ENCODE peak calls at places on chromosomes 16 and 17, in eight cellular contexts. M is CD8-positive, alpha-beta memory T cell; B is DND-41; D is body of pancreas; J is cardiac muscle cell; V is OCI-LY7; S is heart left ventricle; Y is aorta. N is an unnamed sample. For H3K4me1, the result is how much of the 10 kb centered on the place peaks cover.

GRCh38 chr17:51120357-51120738 is 320 bp downstream of the SPAG9 start:
- DNase-seq in Y (no peak), M (no peak), S (no peak), D (peak), J (peak), B (peak), V (peak), N (no peak)

GRCh38 chr17:19414396-19415280 is 3.6 kb downstream of the RNF112 start:
- DNase-seq in M (no peak), D (no peak), J (no peak), B (no peak), S (no peak), V (no peak), Y (no peak), N (no peak)

GRCh38 chr17:17935321-17936271 is 36.6 kb downstream of the TOM1L2 start:
- DNase-seq in Y (peak), D (no peak), V (no peak), J (no peak), S (no peak), M (no peak), B (no peak), N (no peak)

GRCh38 chr17:68133370-68134045 is 98.0 kb downstream of the KPNA2 start:
- DNase-seq in J (no peak), Y (no peak), D (no peak), S (peak), B (no peak), M (no peak), V (no peak), N (no peak)

GRCh38 chr16:1548234-1548633 is 14.8 kb downstream of the TMEM204 start:
- DNase-seq in J (no peak), V (no peak), Y (no peak), D (no peak), M (no peak), B (no peak), S (peak), N (no peak)

GRCh38 chr16:11783319-11784047 is 13.6 kb downstream of the ZC3H7A start:
- DNase-seq in M (peak), D (no peak), Y (no peak), J (no peak), S (no peak), B (peak), V (peak), N (peak)

GRCh38 chr16:88578446-88579313 is 8.5 kb downstream of the ZC3H18 start:
- DNase-seq in Y (no peak), J (no peak), B (no peak), M (no peak), S (no peak), D (no peak), V (no peak), N (no peak)

GRCh38 chr16:3514621-3515020 is 13.8 kb downstream of the CLUAP1 start:
- DNase-seq in S (no peak), V (no peak), B (no peak), Y (no peak), D (no peak), M (no peak), J (no peak), N (no peak)

GRCh38 chr16:57643166-57643813 is 14.9 kb downstream of the ADGRG1 start:
- DNase-seq in J (no peak), Y (no peak), D (no peak), B (no peak), S (no peak), M (no peak), V (no peak), N (no peak)

GRCh38 chr16:8958344-8958808 is 5.3 kb downstream of the USP7 start:
- DNase-seq in Y (peak), M (peak), J (no peak), D (peak), S (peak), B (peak), V (peak), N (no peak)

GRCh38 chr16:75304521-75305363 is 53.3 kb upstream of the BCAR1 start:
- DNase-seq in V (no peak), S (peak), D (peak), M (no peak), Y (peak), B (no peak), J (peak), N (no peak)

GRCh38 chr16:383326-384020 is 1.7 kb upstream of the PGAP6 start:
- DNase-seq in M (peak), S (no peak), D (peak), V (peak), J (peak), Y (no peak), B (no peak), N (peak)

GRCh38 chr16:56675685-56676210 is 6.1 kb downstream of the MT1H start:
- DNase-seq in S (no peak), M (no peak), J (no peak), B (peak), V (no peak), D (no peak), Y (no peak), N (peak)

GRCh38 chr16:48420437-48420836 is 35.2 kb upstream of the SIAH1 start:
- DNase-seq in S (no peak), J (no peak), Y (no peak), B (no peak), V (no peak), M (no peak), D (no peak), N (no peak)

GRCh38 chr17:82414548-82415281 is 3.4 kb upstream of the HEXD start:
- DNase-seq in J (peak), V (peak), M (peak), B (peak), D (peak), Y (peak), S (peak), N (peak)

GRCh38 chr17:55872374-55872773 is 121.5 kb downstream of the PCTP start:
- DNase-seq in V (no peak), M (no peak), S (no peak), J (no peak), B (no peak), Y (no peak), D (no peak), N (no peak)

GRCh38 chr17:9676742-9677387 is 31.5 kb downstream of the USP43 start:
- DNase-seq in J (no peak), D (no peak), Y (no peak), B (no peak), M (no peak), S (no peak), V (no peak), N (no peak)

GRCh38 chr17:62653002-62653830 is 25.7 kb downstream of the MRC2 start:
- DNase-seq in D (peak), B (peak), J (peak), S (peak), V (no peak), M (peak), Y (peak), N (peak)

GRCh38 chr17:50262001-50262794 is 12.1 kb upstream of the TMEM92 start:
- DNase-seq in S (no peak), D (no peak), M (no peak), V (no peak), Y (peak), B (no peak), J (no peak), N (no peak)

GRCh38 chr16:87016056-87016455 is 301.1 kb downstream of the C16orf95 start:
- DNase-seq in B (no peak), V (no peak), Y (no peak), D (no peak), J (no peak), M (no peak), S (no peak), N (no peak)

GRCh38 chr17:34366051-34366450 is 3.0 kb upstream of the CCL1 start:
- DNase-seq in M (no peak), D (no peak), S (no peak), J (no peak), V (peak), Y (no peak), B (peak), N (no peak)

GRCh38 chr16:52309761-52310416 is 237.1 kb downstream of the TOX3 start:
- DNase-seq in B (no peak), Y (no peak), V (no peak), S (no peak), D (no peak), J (no peak), M (no peak), N (no peak)

GRCh38 chr17:17372856-17373520 is 69.8 kb downstream of the NT5M start:
- DNase-seq in V (no peak), Y (peak), S (no peak), B (no peak), M (no peak), J (no peak), D (no peak), N (no peak)

GRCh38 chr17:17514993-17515920 is 19.1 kb upstream of the RASD1 start:
- DNase-seq in Y (peak), B (no peak), S (no peak), D (no peak), J (no peak), M (no peak), V (no peak), N (no peak)

GRCh38 chr16:3431779-3432219 is 11.5 kb downstream of the ZNF597 start:
- DNase-seq in S (peak), M (peak), D (peak), Y (peak), V (no peak), B (no peak), J (no peak), N (peak)

GRCh38 chr16:5763176-5763575 is 665.6 kb upstream of the EEF2KMT start:
- DNase-seq in Y (no peak), V (no peak), D (no peak), J (no peak), B (no peak), S (no peak), M (no peak), N (no peak)

GRCh38 chr16:2481676-2482075 is 6.7 kb downstream of the TBC1D24 start:
- DNase-seq in B (no peak), D (no peak), V (no peak), J (no peak), Y (no peak), M (no peak), S (no peak), N (no peak)

GRCh38 chr17:2011421-2012371 is 13.4 kb downstream of the RTN4RL1 start:
- DNase-seq in S (no peak), M (no peak), J (no peak), Y (no peak), B (peak), D (peak), V (no peak), N (no peak)

GRCh38 chr17:61444075-61444474 is 8.1 kb upstream of the TBX4 start:
- DNase-seq in D (no peak), S (no peak), J (no peak), Y (no peak), B (no peak), M (no peak), V (no peak), N (no peak)

GRCh38 chr17:82981141-82981540 is 98.3 kb upstream of the METRNL start:
- DNase-seq in J (no peak), V (no peak), M (no peak), B (no peak), D (no peak), S (no peak), Y (no peak), N (no peak)

GRCh38 chr16:10031473-10031872 is 150.8 kb downstream of the GRIN2A start:
- DNase-seq in J (no peak), S (no peak), V (no peak), B (no peak), Y (no peak), D (no peak), M (no peak), N (no peak)

GRCh38 chr16:23424292-23424958 is 28.6 kb downstream of the COG7 start:
- DNase-seq in D (peak), Y (no peak), J (no peak), S (no peak), B (no peak), V (no peak), M (no peak), N (no peak)

GRCh38 chr17:12231027-12231682 is 210.5 kb downstream of the MAP2K4 start:
- DNase-seq in D (no peak), M (no peak), Y (no peak), J (no peak), B (no peak), S (no peak), V (no peak), N (no peak)

GRCh38 chr17:27807567-27808470 is 7.5 kb upstream of the NOS2 start:
- DNase-seq in V (peak), D (peak), B (peak), J (peak), S (no peak), Y (no peak), M (peak), N (peak)
- H3K4me3 ChIP-seq in V (no peak), D (no peak), B (no peak), J (no peak), S (no peak), Y (no peak), M (peak), N (peak)

DNA sequence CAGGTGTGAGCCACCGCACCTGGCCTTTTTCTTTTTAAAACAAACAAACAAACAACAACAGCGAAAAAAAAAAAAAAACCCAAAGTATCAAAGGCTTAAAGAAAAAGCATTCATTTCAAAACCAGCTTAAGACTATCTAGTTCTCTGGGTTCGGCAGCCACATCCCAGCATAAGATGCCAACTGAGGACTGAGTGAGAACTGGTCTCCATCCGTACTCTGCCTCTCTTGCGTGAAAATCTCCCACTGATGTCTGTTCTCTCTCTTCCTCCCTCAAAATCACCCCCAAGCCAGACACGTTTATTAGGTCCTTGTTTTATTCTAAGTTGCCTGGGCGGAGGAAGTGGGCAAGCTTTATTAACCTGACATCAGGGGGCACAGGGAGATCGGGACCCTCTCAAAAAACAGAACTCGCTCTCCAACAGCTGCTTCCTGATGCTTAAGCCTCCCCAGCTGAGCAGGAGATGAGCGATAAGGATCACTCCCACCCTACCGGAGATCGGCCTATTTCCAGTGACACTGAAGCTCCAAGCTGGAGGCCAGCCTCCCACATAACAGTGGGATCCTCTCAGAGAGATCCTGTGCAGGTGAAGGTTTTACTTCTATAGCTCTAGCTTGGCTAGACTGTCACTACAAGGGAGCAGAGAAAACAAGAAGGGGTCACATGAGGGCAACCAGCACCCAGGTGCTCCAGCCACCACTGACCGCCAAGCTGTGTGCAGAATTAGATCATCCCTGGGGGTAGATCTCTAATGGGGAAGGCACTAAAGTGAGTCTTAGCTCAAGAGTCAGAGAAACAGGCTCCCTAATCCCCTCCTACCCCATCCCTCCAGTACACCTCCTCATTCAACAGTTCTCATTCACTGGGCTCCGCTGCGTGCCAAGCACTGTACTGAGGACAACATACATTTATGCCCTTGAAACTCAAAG is 13.6 kb downstream of the CDC42EP4 start:
- DNase-seq in V (no peak), D (peak), B (no peak), M (no peak), J (no peak), Y (no peak), S (no peak), N (no peak)
- H3K4me1 ChIP-seq in V (under half), D (half or more), B (under half), M (under half), J (under half), Y (under half), S (half or more), N (under half)

DNA sequence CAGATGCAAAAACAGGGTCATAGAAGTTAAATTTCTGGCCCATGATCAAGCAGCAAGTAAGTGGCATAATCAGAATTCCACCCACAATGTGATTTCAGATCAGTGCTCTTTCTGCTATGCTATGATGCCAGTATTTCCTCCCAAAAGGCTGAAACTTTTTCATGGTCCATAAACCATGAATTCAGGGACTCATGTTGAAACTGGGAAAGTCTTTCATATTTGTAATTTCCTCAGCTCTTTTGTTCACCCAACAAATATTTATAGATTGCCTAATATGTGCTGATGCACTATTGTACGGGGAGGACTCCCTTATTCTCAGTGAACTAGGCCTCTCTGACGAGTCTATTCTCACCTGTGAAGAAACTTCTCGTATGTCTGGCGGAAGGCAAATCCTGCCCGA is 156.3 kb downstream of the MYO1D start:
- DNase-seq in S (no peak), D (no peak), M (no peak), B (no peak), V (no peak), Y (no peak), J (no peak), N (no peak)
- H3K4me3 ChIP-seq in S (no peak), D (no peak), M (no peak), B (no peak), V (no peak), Y (no peak), J (no peak), N (no peak)

GRCh38 chr17:79287743-79288142 is 213.1 kb downstream of the ENGASE start:
- DNase-seq in S (no peak), Y (no peak), D (no peak), V (no peak), J (no peak), M (no peak), B (no peak), N (no peak)

GRCh38 chr17:79285973-79286372 is 211.3 kb downstream of the ENGASE start:
- DNase-seq in M (no peak), J (no peak), D (no peak), S (no peak), B (no peak), V (no peak), Y (no peak), N (no peak)

GRCh38 chr17:79294459-79295071 is 219.9 kb downstream of the ENGASE start:
- DNase-seq in B (peak), Y (peak), V (peak), S (peak), J (peak), M (peak), D (peak), N (peak)

GRCh38 chr17:79290726-79291125 is 216.1 kb downstream of the ENGASE start:
- DNase-seq in S (no peak), M (no peak), J (no peak), Y (no peak), D (no peak), B (no peak), V (no peak), N (no peak)

DNA sequence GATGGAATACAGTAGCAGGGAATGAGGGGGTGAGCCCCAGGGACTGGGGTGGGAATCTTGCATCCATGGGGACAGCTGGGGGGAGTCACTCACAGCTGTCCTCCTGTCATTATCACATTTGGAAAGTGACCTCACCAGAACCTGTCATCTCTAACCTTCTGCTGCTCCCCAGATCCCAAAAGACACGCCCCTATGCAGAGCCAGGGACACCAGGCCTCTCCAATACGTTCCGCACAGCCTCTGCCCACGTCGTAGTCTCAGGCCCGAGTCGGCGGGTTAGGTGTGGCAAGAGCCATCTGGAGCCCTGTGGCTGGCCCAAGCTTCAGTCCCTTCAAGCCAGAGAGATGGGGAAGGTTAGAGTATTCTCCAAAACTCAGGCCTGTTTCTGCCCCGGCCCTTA is 214.3 kb downstream of the ENGASE start:
- DNase-seq in S (no peak), Y (no peak), D (no peak), B (no peak), M (no peak), V (no peak), J (no peak), N (no peak)
- H3K4me1 ChIP-seq in S (under half), Y (under half), D (under half), B (under half), M (under half), V (under half), J (under half), N (under half)

GRCh38 chr17:45228121-45228941 is 6.6 kb downstream of the FMNL1 start:
- DNase-seq in D (peak), V (peak), B (no peak), M (no peak), S (peak), J (no peak), Y (no peak), N (no peak)

GRCh38 chr17:45229681-45230409 is 8.2 kb downstream of the FMNL1 start:
- DNase-seq in D (no peak), V (no peak), Y (no peak), M (no peak), S (peak), J (no peak), B (no peak), N (no peak)

GRCh38 chr17:45230410-45230786 is 8.7 kb downstream of the FMNL1 start:
- DNase-seq in M (no peak), S (no peak), B (no peak), D (no peak), J (no peak), V (no peak), Y (no peak), N (peak)

GRCh38 chr17:45227631-45228120 is 6.0 kb downstream of the FMNL1 start:
- DNase-seq in V (peak), B (no peak), Y (no peak), S (peak), D (no peak), J (no peak), M (no peak), N (no peak)

GRCh38 chr17:45228985-45229517 is 7.4 kb downstream of the FMNL1 start:
- DNase-seq in M (peak), B (peak), V (peak), J (no peak), D (peak), Y (peak), S (peak), N (peak)
- H3K4me3 ChIP-seq in M (peak), B (no peak), V (peak), J (no peak), D (no peak), Y (no peak), S (no peak), N (peak)

N was measured in CD4-positive, alpha-beta memory T cell.